ENCODE peak calls at places on chromosomes 6 and 20, in eight cellular contexts. K, P, L, Q, I, A, V and G are unnamed samples.

GRCh38 chr6:90284745-90285481 is 11.7 kb downstream of the BACH2 start:
- DNase-seq in K (no peak), P (no peak), L (no peak), Q (no peak), I (peak; percentile 34), A (no peak), V (peak; percentile 73), G (peak; percentile 52)

GRCh38 chr6:37097335-37097734 is 72.6 kb upstream of the PIM1 start:
- DNase-seq in K (no peak), P (no peak), L (no peak), Q (no peak), I (no peak), A (no peak), V (no peak), G (no peak)

GRCh38 chr20:22489614-22490286 is 94.6 kb downstream of the FOXA2 start:
- DNase-seq in K (no peak), P (no peak), L (no peak), Q (no peak), I (no peak), A (no peak), V (no peak), G (no peak)

GRCh38 chr6:9250852-9251251 is 815.5 kb upstream of the SLC35B3 start:
- DNase-seq in K (peak; percentile 88), P (peak; percentile 96), L (peak; percentile 77), Q (peak; percentile 8), I (peak; percentile 62), A (no peak), V (peak; percentile 56), G (peak; percentile 41)

GRCh38 chr20:51424270-51425041 is 118.1 kb downstream of the NFATC2 start:
- DNase-seq in K (no peak), P (no peak), L (no peak), Q (no peak), I (no peak), A (no peak), V (no peak), G (no peak)

GRCh38 chr20:63896136-63896890 is 1.4 kb downstream of the DNAJC5 start:
- DNase-seq in K (peak; percentile 77), P (peak; percentile 26), L (peak; percentile 73), Q (no peak), I (peak; percentile 21), A (no peak), V (peak; percentile 54), G (peak; percentile 67)

GRCh38 chr6:118618676-118619377 is 32.6 kb downstream of the CEP85L start:
- DNase-seq in K (peak; percentile 90), P (peak; percentile 23), L (peak; percentile 50), Q (peak; percentile 8), I (peak; percentile 45), A (peak; percentile 42), V (peak; percentile 35), G (peak; percentile 54)

GRCh38 chr20:40449144-40449543 is 239.9 kb downstream of the MAFB start:
- DNase-seq in K (no peak), P (no peak), L (no peak), Q (no peak), I (no peak), A (no peak), V (no peak), G (no peak)

GRCh38 chr20:11682285-11682684 is 235.4 kb upstream of the BTBD3 start:
- DNase-seq in K (no peak), P (peak; percentile 67), L (no peak), Q (no peak), I (no peak), A (no peak), V (no peak), G (no peak)

GRCh38 chr6:24743265-24743943 is 24.4 kb upstream of the C6orf62 start:
- DNase-seq in K (no peak), P (no peak), L (peak; percentile 64), Q (peak; percentile 98), I (peak; percentile 98), A (peak; percentile 7), V (peak; percentile 98), G (peak; percentile 98)

GRCh38 chr6:33317668-33318425 is at the start of gene ZBTB22:
- DNase-seq in K (peak; percentile 99), P (peak; percentile 96), L (peak; percentile 100), Q (peak; percentile 98), I (peak; percentile 99), A (peak; percentile 89), V (peak; percentile 100), G (peak; percentile 99)

GRCh38 chr6:42742116-42742894 is 3.6 kb downstream of the TBCC start:
- DNase-seq in K (no peak), P (peak; percentile 34), L (no peak), Q (no peak), I (peak; percentile 84), A (no peak), V (peak; percentile 54), G (peak; percentile 49)

GRCh38 chr6:81937296-81937937 is 184.9 kb upstream of the TENT5A start:
- DNase-seq in K (no peak), P (no peak), L (peak; percentile 16), Q (peak; percentile 50), I (peak; percentile 51), A (no peak), V (peak; percentile 59), G (peak; percentile 72)

GRCh38 chr6:89199571-89199970 is 17.6 kb downstream of the GABRR1 start:
- DNase-seq in K (no peak), P (no peak), L (no peak), Q (no peak), I (no peak), A (no peak), V (no peak), G (no peak)

GRCh38 chr6:170210026-170210390 is 80.9 kb downstream of the DLL1 start:
- DNase-seq in K (peak; percentile 28), P (no peak), L (no peak), Q (no peak), I (no peak), A (no peak), V (no peak), G (no peak)

GRCh38 chr6:156773476-156773875 is 3.7 kb upstream of the ARID1B start:
- DNase-seq in K (peak; percentile 60), P (no peak), L (no peak), Q (no peak), I (no peak), A (no peak), V (no peak), G (no peak)

GRCh38 chr6:16676376-16676775 is 84.9 kb downstream of the ATXN1 start:
- DNase-seq in K (no peak), P (no peak), L (no peak), Q (no peak), I (no peak), A (no peak), V (no peak), G (no peak)

GRCh38 chr6:441126-441920 is 49.8 kb downstream of the IRF4 start:
- DNase-seq in K (no peak), P (no peak), L (no peak), Q (no peak), I (no peak), A (no peak), V (no peak), G (no peak)

GRCh38 chr20:17898548-17898994 is 70.0 kb downstream of the SNX5 start:
- DNase-seq in K (peak; percentile 90), P (peak; percentile 54), L (peak; percentile 87), Q (peak; percentile 63), I (peak; percentile 84), A (peak; percentile 49), V (peak; percentile 67), G (peak; percentile 85)